ENCODE peak calls at places on chromosome 21, in ten cellular contexts. P, M, W, J, T, U, C, X, Z and I are unnamed samples.

GRCh38 chr21:37917612-37918011 is 1.4 kb upstream of the KCNJ6 start:
- DNase-seq in W (no peak), Z (no peak), C (no peak), M (no peak), T (no peak), X (no peak), U (no peak), J (peak; percentile 87), P (peak; percentile 35), I (peak; percentile 15)

GRCh38 chr21:20306836-20307235 is 691.4 kb upstream of the NCAM2 start:
- DNase-seq in C (no peak), W (no peak), M (no peak), J (no peak), X (no peak), Z (no peak), U (no peak), P (no peak), T (no peak), I (no peak)

GRCh38 chr21:45811136-45811535 is 167.6 kb downstream of the PCBP3 start:
- DNase-seq in M (no peak), U (no peak), T (no peak), J (no peak), Z (no peak), P (no peak), C (no peak), W (no peak), X (no peak), I (no peak)

GRCh38 chr21:15766952-15767603 is 37.3 kb downstream of the USP25 start:
- DNase-seq in J (no peak), C (no peak), P (no peak), U (no peak), T (no peak), M (no peak), X (no peak), Z (no peak), W (no peak), I (no peak)

GRCh38 chr21:18840239-18840638 is 436.7 kb upstream of the TMPRSS15 start:
- DNase-seq in T (peak; percentile 7), M (no peak), P (no peak), W (no peak), U (no peak), Z (peak; percentile 76), C (no peak), X (no peak), J (no peak), I (peak; percentile 11)

GRCh38 chr21:38175321-38175720 is 81.5 kb upstream of the KCNJ15 start:
- DNase-seq in J (no peak), P (no peak), Z (no peak), U (no peak), C (no peak), X (no peak), W (no peak), T (peak; percentile 14), M (no peak), I (no peak)

GRCh38 chr21:43198376-43198775 is 29.6 kb downstream of the CRYAA start:
- DNase-seq in U (no peak), Z (no peak), T (no peak), M (no peak), P (no peak), J (no peak), W (no peak), C (no peak), X (no peak), I (no peak)

GRCh38 chr21:45973475-45974072 is 8.0 kb upstream of the COL6A1 start:
- DNase-seq in W (peak; percentile 70), X (peak; percentile 75), P (peak; percentile 40), T (peak; percentile 92), M (peak; percentile 87), C (peak; percentile 40), U (peak; percentile 71), Z (peak; percentile 81), J (peak; percentile 87), I (peak; percentile 94)

GRCh38 chr21:38875694-38876492 is 70.2 kb downstream of the ETS2 start:
- DNase-seq in C (no peak), P (no peak), X (no peak), Z (no peak), T (peak; percentile 63), M (no peak), W (no peak), J (peak; percentile 57), U (no peak), I (peak; percentile 49)

GRCh38 chr21:23480591-23481270 is 2126.6 kb downstream of the MRPL39 start:
- DNase-seq in X (no peak), W (no peak), U (no peak), T (no peak), M (no peak), J (no peak), P (no peak), Z (no peak), C (no peak), I (no peak)

GRCh38 chr21:41677671-41678015 is 89.2 kb downstream of the RIPK4 start:
- DNase-seq in C (no peak), Z (no peak), J (no peak), M (no peak), T (peak; percentile 89), P (no peak), U (no peak), W (no peak), X (peak; percentile 31), I (peak; percentile 95)